ENCODE peak calls at places on chromosomes 3 and 15, in six cellular contexts. D is dorsolateral prefrontal cortex, W is astrocyte of the spinal cord, K is omental fat pad, U is colonic mucosa, A is mucosa of descending colon. E is an unnamed sample.

GRCh38 chr15:63933522-63933921 is 99.8 kb upstream of the HERC1 start:
- DNase-seq in D (no peak), A (no peak), W (no peak), K (no peak), U (no peak), E (no peak)

GRCh38 chr3:108804437-108804836 is 18.1 kb upstream of the TRAT1 start:
- DNase-seq in U (no peak), D (no peak), K (no peak), W (no peak), A (no peak), E (no peak)

GRCh38 chr15:98941595-98942255 is 65.9 kb downstream of the PGPEP1L start:
- DNase-seq in A (no peak), W (no peak), U (no peak), K (no peak), D (no peak), E (no peak)

GRCh38 chr3:27079427-27080105 is 289.6 kb downstream of the NEK10 start:
- DNase-seq in D (no peak), W (no peak), A (no peak), K (no peak), U (no peak), E (no peak)

GRCh38 chr3:129611812-129612349 is 5.4 kb upstream of the PLXND1 start:
- DNase-seq in K (no peak), U (no peak), A (peak), W (peak), D (no peak), E (no peak)

GRCh38 chr3:48466386-48467109 is 20.0 kb downstream of the ATRIP start:
- DNase-seq in W (no peak), K (no peak), A (peak), D (no peak), U (no peak), E (no peak)

GRCh38 chr3:158991146-158991705 is 189.4 kb downstream of the MFSD1 start:
- DNase-seq in D (no peak), K (no peak), A (peak), W (no peak), U (peak), E (no peak)

GRCh38 chr15:63945838-63946298 is 100.4 kb downstream of the DAPK2 start:
- DNase-seq in D (no peak), W (no peak), U (peak), K (no peak), A (no peak), E (no peak)

GRCh38 chr3:15290731-15291130 is 41.7 kb downstream of the SH3BP5 start:
- DNase-seq in U (no peak), W (no peak), A (no peak), D (no peak), K (no peak), E (no peak)

GRCh38 chr15:84108725-84109124 is 126.8 kb upstream of the GOLGA6L4 start:
- DNase-seq in U (no peak), D (no peak), A (no peak), K (no peak), W (no peak), E (no peak)

GRCh38 chr15:84001037-84001436 is 234.5 kb upstream of the GOLGA6L4 start:
- DNase-seq in W (no peak), D (no peak), K (no peak), A (no peak), U (no peak), E (no peak)

GRCh38 chr3:53103566-53104296 is 26.5 kb downstream of the RFT1 start:
- DNase-seq in U (no peak), D (no peak), W (no peak), K (no peak), A (no peak), E (no peak)

GRCh38 chr3:167866321-167866720 is 130.8 kb downstream of the SERPINI1 start:
- DNase-seq in K (no peak), A (no peak), W (no peak), U (no peak), D (no peak), E (no peak)

GRCh38 chr15:48880070-48880634 is 2.2 kb downstream of the EID1 start:
- DNase-seq in A (no peak), D (no peak), W (no peak), K (no peak), U (no peak), E (no peak)

GRCh38 chr15:85773249-85773648 is 21.5 kb downstream of the KLHL25 start:
- DNase-seq in U (no peak), W (no peak), K (no peak), A (no peak), D (no peak), E (no peak)

GRCh38 chr3:177642482-177643163 is 445.3 kb upstream of the TBL1XR1 start:
- DNase-seq in D (peak), U (no peak), A (no peak), W (no peak), K (no peak), E (no peak)

GRCh38 chr3:128864351-128864811 is 15.0 kb upstream of the ACAD9 start:
- DNase-seq in U (no peak), W (no peak), K (no peak), D (peak), A (no peak), E (no peak)

GRCh38 chr3:195453236-195453635 is 10.4 kb upstream of the ACAP2 start:
- DNase-seq in A (no peak), U (no peak), D (no peak), K (no peak), W (no peak), E (no peak)

GRCh38 chr3:133934073-133934970 is 38.6 kb upstream of the RAB6B start:
- DNase-seq in W (no peak), U (peak), K (no peak), A (peak), D (no peak), E (no peak)

GRCh38 chr3:72157782-72158638 is 373.1 kb upstream of the PROK2 start:
- DNase-seq in U (no peak), K (no peak), A (no peak), W (no peak), D (no peak), E (no peak)

GRCh38 chr3:39064646-39065045 is 12.8 kb downstream of the WDR48 start:
- DNase-seq in W (peak), D (no peak), K (no peak), U (no peak), A (no peak), E (no peak)

GRCh38 chr15:57343526-57343925 is 32.8 kb upstream of the CGNL1 start:
- DNase-seq in K (no peak), W (no peak), U (no peak), D (no peak), A (no peak), E (no peak)

GRCh38 chr15:45702041-45702440 is 67.2 kb downstream of the SQOR start:
- DNase-seq in W (no peak), D (no peak), A (no peak), K (no peak), U (no peak), E (no peak)

GRCh38 chr3:32018723-32019564 is 37.4 kb downstream of the ZNF860 start:
- DNase-seq in K (no peak), U (no peak), W (peak), A (no peak), D (no peak), E (no peak)

GRCh38 chr3:108406661-108407206 is 103.7 kb downstream of the MYH15 start:
- DNase-seq in U (peak), W (peak), D (no peak), A (no peak), K (no peak), E (no peak)

DNA sequence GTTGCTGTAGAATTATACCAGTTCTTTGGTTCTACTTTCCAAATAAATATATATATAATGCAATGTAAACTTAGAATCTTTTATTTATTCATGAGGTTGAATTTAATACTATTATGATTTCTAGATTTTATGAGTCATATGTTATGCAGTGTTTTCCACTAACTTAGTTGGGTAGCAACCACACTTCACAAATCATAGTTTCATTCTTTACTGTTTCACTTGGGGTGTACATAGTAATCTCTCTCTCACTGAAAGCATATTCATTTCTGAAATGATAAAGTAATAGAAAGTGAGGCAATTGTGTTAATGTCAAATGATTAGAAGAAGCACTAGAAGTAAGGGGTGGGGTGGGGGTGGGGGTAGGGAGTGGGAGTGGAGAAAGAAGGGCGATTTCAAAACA is 52.6 kb downstream of the IQCH start:
- DNase-seq in K (no peak), A (no peak), W (peak), U (no peak), D (no peak), E (no peak)
- TF ChIP-seq CTCF in K (no peak), A (no peak), W (no peak), U (no peak), D (no peak), E (no peak)

GRCh38 chr3:181103605-181104004 is 114.1 kb upstream of the DNAJC19 start:
- DNase-seq in W (no peak), A (no peak), U (no peak), K (no peak), D (no peak), E (no peak)
- TF ChIP-seq CTCF in W (no peak), A (no peak), U (no peak), K (no peak), D (no peak), E (no peak)

DNA sequence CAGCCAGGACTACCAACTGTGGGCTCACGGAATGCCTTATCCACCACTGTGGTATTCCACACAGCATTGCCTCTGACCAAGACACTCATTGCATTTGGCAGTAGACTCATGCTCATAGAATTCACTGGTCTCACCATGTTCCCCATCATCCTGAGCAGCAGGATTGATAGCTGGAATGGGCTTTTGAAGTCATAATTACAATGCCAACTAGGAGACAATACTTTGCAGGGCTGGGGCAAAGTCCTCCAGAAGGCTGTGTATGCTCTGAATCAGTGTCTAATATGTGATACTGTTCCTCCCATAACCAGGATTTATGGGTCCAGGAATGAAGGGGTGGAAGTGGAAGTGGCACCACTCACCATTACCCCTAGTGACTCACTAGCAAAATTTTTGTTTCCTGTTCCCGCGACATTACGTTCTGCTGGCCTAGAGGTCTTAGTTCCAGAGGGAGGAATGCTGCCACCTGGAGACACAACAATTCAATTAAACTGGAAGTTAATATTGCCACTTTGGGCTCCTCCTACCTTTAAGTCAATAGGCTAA is 58.6 kb upstream of the CCDC80 start:
- DNase-seq in K (no peak), A (no peak), D (no peak), W (peak), U (no peak), E (no peak)
- TF ChIP-seq CTCF in K (no peak), A (no peak), D (no peak), W (no peak), U (no peak), E (no peak)

DNA sequence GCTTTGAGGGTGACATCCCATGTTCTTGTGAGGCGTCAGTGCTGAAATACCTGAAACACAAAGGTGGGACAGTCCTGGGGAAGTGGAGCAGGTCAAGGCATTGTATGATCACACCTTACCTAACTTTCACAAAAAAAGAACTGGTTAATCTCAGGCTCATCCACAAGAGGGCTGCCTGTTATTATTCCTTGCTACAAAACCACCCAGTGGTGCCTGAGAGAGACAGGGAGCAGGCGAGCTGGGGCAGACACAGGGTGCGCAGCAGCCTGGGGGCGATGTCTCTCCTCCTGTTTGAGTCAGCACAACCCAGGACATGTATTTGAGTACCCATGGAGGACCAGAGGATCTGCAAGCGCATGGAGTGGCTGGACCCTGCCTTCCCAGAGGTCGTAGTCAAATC is 316.8 kb upstream of the ATP10A start:
- DNase-seq in D (peak), A (no peak), W (no peak), K (no peak), U (no peak), E (no peak)
- TF ChIP-seq CTCF in D (peak), A (no peak), W (no peak), K (no peak), U (no peak), E (no peak)

E was measured in mesothelial cell of epicardium.